ENCODE peak calls at places on chromosome 6, in six cellular contexts. W is body of pancreas; H is A549; V is right cardiac atrium; Y is natural killer cell; N is activated naive CD8-positive, alpha-beta T cell treated with anti-CD3 and anti-CD28 coated beads, Interleukin-2, amount 50 U/mL, for 24 hours. Q is an unnamed sample.

GRCh38 chr6:56193846-56194245 is 53.5 kb downstream of the COL21A1 start:
- ATAC-seq in N (no peak), W (no peak), Y (no peak), H (no peak), V (no peak), Q (no peak)

GRCh38 chr6:4907602-4908001 is 96.2 kb downstream of the RPP40 start:
- ATAC-seq in Y (peak; percentile 30), W (no peak), H (no peak), V (no peak), N (no peak), Q (no peak)

GRCh38 chr6:164166515-164166914 is 752.0 kb downstream of the QKI start:
- ATAC-seq in Y (no peak), N (no peak), W (no peak), V (peak; percentile 31), H (no peak), Q (no peak)

GRCh38 chr6:149897855-149898744 is at the start of gene RAET1E:
- ATAC-seq in N (no peak), H (peak; percentile 77), V (no peak), W (no peak), Y (no peak), Q (peak; percentile 46)

GRCh38 chr6:135114355-135115145 is 59.9 kb upstream of the HBS1L start:
- ATAC-seq in N (peak; percentile 82), V (no peak), H (no peak), Y (no peak), W (no peak), Q (no peak)

GRCh38 chr6:17705428-17705777 is 1.3 kb downstream of the NUP153 start:
- ATAC-seq in H (peak; percentile 37), N (no peak), Y (no peak), W (peak; percentile 43), V (peak; percentile 15), Q (peak; percentile 5)

GRCh38 chr6:115287467-115287866 is 773.2 kb downstream of the FRK start:
- ATAC-seq in Y (no peak), H (no peak), W (no peak), V (no peak), N (no peak), Q (no peak)

GRCh38 chr6:137827977-137828815 is 38.9 kb upstream of the TNFAIP3 start:
- ATAC-seq in H (no peak), Y (peak; percentile 10), V (no peak), N (peak; percentile 74), W (no peak), Q (no peak)

GRCh38 chr6:109793793-109794192 is 102.7 kb downstream of the FIG4 start:
- ATAC-seq in N (peak; percentile 79), W (peak; percentile 71), V (peak; percentile 95), Y (no peak), H (peak; percentile 97), Q (peak; percentile 78)

GRCh38 chr6:160129886-160130615 is 8.4 kb downstream of the SLC22A1 start:
- ATAC-seq in V (no peak), Y (no peak), H (no peak), W (no peak), N (no peak), Q (no peak)

GRCh38 chr6:137762168-137763090 is 104.6 kb upstream of the TNFAIP3 start:
- ATAC-seq in W (no peak), H (no peak), N (no peak), V (no peak), Y (peak; percentile 85), Q (no peak)

GRCh38 chr6:17281497-17282481 is 628 bp downstream of the RBM24 start:
- ATAC-seq in Y (no peak), W (peak; percentile 31), V (peak; percentile 9), N (no peak), H (peak; percentile 21), Q (peak; percentile 17)

GRCh38 chr6:132466952-132467351 is 46.0 kb downstream of the STX7 start:
- ATAC-seq in H (no peak), V (no peak), Y (no peak), W (no peak), N (no peak), Q (no peak)

GRCh38 chr6:166307981-166308768 is at the start of gene PRR18:
- ATAC-seq in W (peak; percentile 45), N (peak; percentile 40), V (peak; percentile 59), Y (no peak), H (peak; percentile 45), Q (peak; percentile 61)

GRCh38 chr6:29723666-29724588 is 693 bp downstream of the HLA-F start:
- ATAC-seq in H (peak; percentile 41), Y (peak; percentile 56), N (peak; percentile 56), W (peak; percentile 41), V (peak; percentile 76), Q (peak; percentile 13)

GRCh38 chr6:13495818-13496217 is 8.4 kb upstream of the GFOD1 start:
- ATAC-seq in Y (no peak), V (peak; percentile 38), W (no peak), N (no peak), H (no peak), Q (no peak)

GRCh38 chr6:6806793-6807518 is 218.4 kb downstream of the LY86 start:
- ATAC-seq in Y (peak; percentile 11), W (no peak), H (no peak), N (no peak), V (peak; percentile 75), Q (no peak)

GRCh38 chr6:136517002-136517401 is 33.2 kb downstream of the MAP7 start:
- ATAC-seq in W (peak; percentile 27), H (peak; percentile 59), V (no peak), Y (no peak), N (no peak), Q (no peak)

GRCh38 chr6:42200035-42200434 is 5.3 kb upstream of the GUCA1B start:
- ATAC-seq in N (no peak), V (no peak), Y (no peak), W (peak; percentile 38), H (peak; percentile 20), Q (peak; percentile 65)